ENCODE peak calls at places on chromosomes 12 and 14, in six cellular contexts. C, I, G, Z, L and U are unnamed samples.

GRCh38 chr12:3279415-3279780 is 202.2 kb downstream of the TSPAN9 start:
- DNase-seq in C (no peak), I (no peak), G (no peak), Z (no peak), L (no peak), U (no peak)

GRCh38 chr12:109840349-109841073 is 7.3 kb upstream of the TRPV4 start:
- DNase-seq in C (no peak), I (no peak), G (peak; percentile 75), Z (no peak), L (no peak), U (no peak)

GRCh38 chr14:57487771-57488170 is 5.9 kb downstream of the CCDC198 start:
- DNase-seq in C (peak; percentile 32), I (no peak), G (no peak), Z (no peak), L (no peak), U (peak; percentile 2)

GRCh38 chr14:79586401-79586800 is 624.9 kb downstream of the DIO2 start:
- DNase-seq in C (no peak), I (no peak), G (no peak), Z (no peak), L (no peak), U (no peak)

GRCh38 chr12:27785882-27786570 is 6.0 kb upstream of the MANSC4 start:
- DNase-seq in C (peak; percentile 74), I (no peak), G (no peak), Z (no peak), L (no peak), U (peak; percentile 93)

GRCh38 chr12:65871865-65872645 is 47.8 kb downstream of the HMGA2 start:
- DNase-seq in C (no peak), I (no peak), G (no peak), Z (no peak), L (no peak), U (no peak)

GRCh38 chr12:119318811-119319210 is 15.7 kb upstream of the CCDC60 start:
- DNase-seq in C (no peak), I (no peak), G (no peak), Z (no peak), L (no peak), U (no peak)

GRCh38 chr12:124694846-124695497 is 127.6 kb upstream of the NCOR2 start:
- DNase-seq in C (peak; percentile 94), I (no peak), G (no peak), Z (no peak), L (no peak), U (peak; percentile 91)

GRCh38 chr12:78442454-78442801 is 422.1 kb upstream of the SYT1 start:
- DNase-seq in C (peak; percentile 2), I (no peak), G (no peak), Z (no peak), L (no peak), U (peak; percentile 56)

GRCh38 chr12:6821674-6822433 is at the start of gene GPR162:
- DNase-seq in C (peak; percentile 72), I (peak; percentile 79), G (peak; percentile 95), Z (peak; percentile 27), L (peak; percentile 45), U (peak; percentile 48)

GRCh38 chr12:2451497-2451896 is 343.3 kb upstream of the FKBP4 start:
- DNase-seq in C (no peak), I (no peak), G (no peak), Z (no peak), L (no peak), U (no peak)

GRCh38 chr14:74655597-74656389 is 43.8 kb upstream of the LTBP2 start:
- DNase-seq in C (peak; percentile 86), I (no peak), G (no peak), Z (no peak), L (no peak), U (peak; percentile 61)

GRCh38 chr12:49897276-49897675 is 6.4 kb downstream of the FAIM2 start:
- DNase-seq in C (peak; percentile 9), I (no peak), G (peak; percentile 44), Z (no peak), L (no peak), U (peak; percentile 28)

GRCh38 chr12:128595609-128596008 is 228.1 kb downstream of the SLC15A4 start:
- DNase-seq in C (no peak), I (no peak), G (no peak), Z (no peak), L (no peak), U (no peak)

GRCh38 chr12:64236549-64236948 is 14.5 kb upstream of the KICS2 start:
- DNase-seq in C (peak; percentile 45), I (no peak), G (no peak), Z (peak; percentile 9), L (no peak), U (peak; percentile 19)

GRCh38 chr12:89863332-89863938 is 154.8 kb upstream of the ATP2B1 start:
- DNase-seq in C (no peak), I (no peak), G (no peak), Z (peak; percentile 70), L (no peak), U (no peak)

GRCh38 chr14:58722433-58722832 is 84.7 kb downstream of the DACT1 start:
- DNase-seq in C (peak; percentile 45), I (no peak), G (no peak), Z (no peak), L (no peak), U (no peak)

GRCh38 chr14:92903359-92903758 is 19.6 kb upstream of the CHGA start:
- DNase-seq in C (no peak), I (no peak), G (no peak), Z (peak; percentile 39), L (no peak), U (no peak)

GRCh38 chr12:27186240-27186839 is 57.7 kb upstream of the STK38L start:
- DNase-seq in C (peak; percentile 67), I (no peak), G (no peak), Z (no peak), L (no peak), U (peak; percentile 51)

GRCh38 chr12:101086490-101086889 is 123.5 kb downstream of the SLC5A8 start:
- DNase-seq in C (peak; percentile 89), I (no peak), G (peak; percentile 85), Z (no peak), L (peak; percentile 47), U (peak; percentile 46)

GRCh38 chr12:24780969-24781368 is 167.9 kb downstream of the BCAT1 start:
- DNase-seq in C (peak; percentile 57), I (no peak), G (no peak), Z (no peak), L (no peak), U (peak; percentile 44)

GRCh38 chr14:60753264-60754126 is 18.9 kb downstream of the MNAT1 start:
- DNase-seq in C (no peak), I (no peak), G (no peak), Z (peak; percentile 78), L (no peak), U (peak; percentile 40)

GRCh38 chr12:76878045-76878898 is 547 bp downstream of the CSRP2 start:
- DNase-seq in C (peak; percentile 41), I (peak; percentile 57), G (peak; percentile 92), Z (peak; percentile 12), L (peak; percentile 48), U (no peak)

GRCh38 chr12:32115404-32116104 is 8.9 kb downstream of the BICD1 start:
- DNase-seq in C (peak; percentile 100), I (no peak), G (peak; percentile 51), Z (no peak), L (no peak), U (peak; percentile 100)

GRCh38 chr12:69388371-69388770 is 28.8 kb downstream of the YEATS4 start:
- DNase-seq in C (peak; percentile 79), I (no peak), G (no peak), Z (no peak), L (no peak), U (peak; percentile 81)

GRCh38 chr12:74741113-74741512 is 203.5 kb downstream of the ATXN7L3B start:
- DNase-seq in C (no peak), I (no peak), G (no peak), Z (no peak), L (no peak), U (no peak)

GRCh38 chr12:28536088-28536487 is 345.8 kb downstream of the CCDC91 start:
- DNase-seq in C (peak; percentile 80), I (no peak), G (no peak), Z (no peak), L (no peak), U (peak; percentile 85)

GRCh38 chr14:66038214-66038977 is 447.8 kb upstream of the CCDC196 start:
- DNase-seq in C (peak; percentile 6), I (no peak), G (no peak), Z (no peak), L (no peak), U (peak; percentile 0)

GRCh38 chr14:93976477-93977057 is at the start of gene ASB2:
- DNase-seq in C (no peak), I (no peak), G (no peak), Z (peak; percentile 67), L (no peak), U (peak; percentile 52)

GRCh38 chr12:116381744-116382455 is 104.4 kb upstream of the MED13L start:
- DNase-seq in C (peak; percentile 99), I (peak; percentile 40), G (peak; percentile 94), Z (no peak), L (peak; percentile 38), U (peak; percentile 98)

GRCh38 chr12:82517808-82518207 is 159.5 kb downstream of the METTL25 start:
- DNase-seq in C (no peak), I (no peak), G (peak; percentile 58), Z (no peak), L (no peak), U (no peak)

GRCh38 chr12:79344855-79345840 is 345.6 kb downstream of the PAWR start:
- DNase-seq in C (peak; percentile 33), I (peak; percentile 58), G (peak; percentile 87), Z (peak; percentile 36), L (peak; percentile 33), U (peak; percentile 50)